ENCODE peak calls at places on chromosomes 5 and 9, in ten cellular contexts. One of them, this sample, is unnamed.

GRCh38 chr9:79111653-79112052 is 460.1 kb upstream of the TLE4 start:
- DNase-seq in fibroblast of pulmonary artery: no peak
- DNase-seq in lower leg skin: no peak
- DNase-seq in fibroblast of the aortic adventitia: no peak
- DNase-seq in omental fat pad: no peak
- DNase-seq in cardiac muscle cell: no peak
- DNase-seq in GM06990: no peak
- DNase-seq in Peyer's patch: no peak
- DNase-seq in AG04450: no peak
- DNase-seq in CD8-positive, alpha-beta T cell: no peak
- DNase-seq in this sample: no peak

GRCh38 chr9:124412228-124412575 is 3.0 kb downstream of the PSMB7 start:
- DNase-seq in fibroblast of pulmonary artery: no peak
- DNase-seq in lower leg skin: no peak
- DNase-seq in fibroblast of the aortic adventitia: no peak
- DNase-seq in omental fat pad: no peak
- DNase-seq in cardiac muscle cell: no peak
- DNase-seq in GM06990: no peak
- DNase-seq in Peyer's patch: no peak
- DNase-seq in AG04450: no peak
- DNase-seq in CD8-positive, alpha-beta T cell: no peak
- DNase-seq in this sample: no peak

GRCh38 chr5:113061851-113062631 is 85.4 kb downstream of the DCP2 start:
- DNase-seq in fibroblast of pulmonary artery: peak; percentile 56
- DNase-seq in lower leg skin: no peak
- DNase-seq in fibroblast of the aortic adventitia: peak; percentile 74
- DNase-seq in omental fat pad: no peak
- DNase-seq in cardiac muscle cell: peak; percentile 73
- DNase-seq in GM06990: no peak
- DNase-seq in Peyer's patch: no peak
- DNase-seq in AG04450: peak; percentile 46
- DNase-seq in CD8-positive, alpha-beta T cell: no peak
- DNase-seq in this sample: no peak

GRCh38 chr5:153122416-153122815 is 368.1 kb upstream of the GRIA1 start:
- DNase-seq in fibroblast of pulmonary artery: no peak
- DNase-seq in lower leg skin: no peak
- DNase-seq in fibroblast of the aortic adventitia: no peak
- DNase-seq in omental fat pad: no peak
- DNase-seq in cardiac muscle cell: no peak
- DNase-seq in GM06990: no peak
- DNase-seq in Peyer's patch: no peak
- DNase-seq in AG04450: no peak
- DNase-seq in CD8-positive, alpha-beta T cell: no peak
- DNase-seq in this sample: no peak

GRCh38 chr5:74641014-74641777 is 668 bp upstream of the ENC1 start:
- DNase-seq in fibroblast of pulmonary artery: peak; percentile 76
- DNase-seq in lower leg skin: peak; percentile 57
- DNase-seq in fibroblast of the aortic adventitia: peak; percentile 71
- DNase-seq in omental fat pad: peak; percentile 42
- DNase-seq in cardiac muscle cell: peak; percentile 80
- DNase-seq in GM06990: peak; percentile 71
- DNase-seq in Peyer's patch: peak; percentile 96
- DNase-seq in AG04450: no peak
- DNase-seq in CD8-positive, alpha-beta T cell: peak; percentile 34
- DNase-seq in this sample: peak; percentile 34

GRCh38 chr9:3857673-3858072 is 331.9 kb upstream of the RFX3 start:
- DNase-seq in fibroblast of pulmonary artery: no peak
- DNase-seq in lower leg skin: no peak
- DNase-seq in fibroblast of the aortic adventitia: peak; percentile 25
- DNase-seq in omental fat pad: no peak
- DNase-seq in cardiac muscle cell: no peak
- DNase-seq in GM06990: no peak
- DNase-seq in Peyer's patch: no peak
- DNase-seq in AG04450: no peak
- DNase-seq in CD8-positive, alpha-beta T cell: no peak
- DNase-seq in this sample: no peak

GRCh38 chr5:79436224-79436623 is 77.7 kb downstream of the HOMER1 start:
- DNase-seq in fibroblast of pulmonary artery: peak; percentile 62
- DNase-seq in lower leg skin: no peak
- DNase-seq in fibroblast of the aortic adventitia: peak; percentile 63
- DNase-seq in omental fat pad: no peak
- DNase-seq in cardiac muscle cell: peak; percentile 72
- DNase-seq in GM06990: no peak
- DNase-seq in Peyer's patch: no peak
- DNase-seq in AG04450: peak; percentile 4
- DNase-seq in CD8-positive, alpha-beta T cell: no peak
- DNase-seq in this sample: no peak

GRCh38 chr5:111551569-111552275 is 39.4 kb upstream of the STARD4 start:
- DNase-seq in fibroblast of pulmonary artery: peak; percentile 45
- DNase-seq in lower leg skin: no peak
- DNase-seq in fibroblast of the aortic adventitia: no peak
- DNase-seq in omental fat pad: no peak
- DNase-seq in cardiac muscle cell: no peak
- DNase-seq in GM06990: no peak
- DNase-seq in Peyer's patch: no peak
- DNase-seq in AG04450: no peak
- DNase-seq in CD8-positive, alpha-beta T cell: no peak
- DNase-seq in this sample: no peak

GRCh38 chr5:159555084-159555483 is 224.8 kb upstream of the IL12B start:
- DNase-seq in fibroblast of pulmonary artery: no peak
- DNase-seq in lower leg skin: no peak
- DNase-seq in fibroblast of the aortic adventitia: no peak
- DNase-seq in omental fat pad: no peak
- DNase-seq in cardiac muscle cell: no peak
- DNase-seq in GM06990: no peak
- DNase-seq in Peyer's patch: no peak
- DNase-seq in AG04450: no peak
- DNase-seq in CD8-positive, alpha-beta T cell: no peak
- DNase-seq in this sample: no peak

GRCh38 chr9:107274953-107275422 is 8.1 kb upstream of the RAD23B start:
- DNase-seq in fibroblast of pulmonary artery: peak; percentile 98
- DNase-seq in lower leg skin: peak; percentile 50
- DNase-seq in fibroblast of the aortic adventitia: peak; percentile 99
- DNase-seq in omental fat pad: no peak
- DNase-seq in cardiac muscle cell: peak; percentile 97
- DNase-seq in GM06990: no peak
- DNase-seq in Peyer's patch: no peak
- DNase-seq in AG04450: peak; percentile 95
- DNase-seq in CD8-positive, alpha-beta T cell: no peak
- DNase-seq in this sample: no peak

GRCh38 chr5:2995035-2995434 is 243.6 kb upstream of the IRX2 start:
- DNase-seq in fibroblast of pulmonary artery: no peak
- DNase-seq in lower leg skin: no peak
- DNase-seq in fibroblast of the aortic adventitia: no peak
- DNase-seq in omental fat pad: no peak
- DNase-seq in cardiac muscle cell: no peak
- DNase-seq in GM06990: no peak
- DNase-seq in Peyer's patch: no peak
- DNase-seq in AG04450: no peak
- DNase-seq in CD8-positive, alpha-beta T cell: no peak
- DNase-seq in this sample: no peak

GRCh38 chr9:127915801-127916664 is 808 bp downstream of the ST6GALNAC4 start:
- DNase-seq in fibroblast of pulmonary artery: no peak
- DNase-seq in lower leg skin: no peak
- DNase-seq in fibroblast of the aortic adventitia: no peak
- DNase-seq in omental fat pad: no peak
- DNase-seq in cardiac muscle cell: no peak
- DNase-seq in GM06990: peak; percentile 78
- DNase-seq in Peyer's patch: no peak
- DNase-seq in AG04450: no peak
- DNase-seq in CD8-positive, alpha-beta T cell: no peak
- DNase-seq in this sample: no peak

GRCh38 chr9:112042244-112042638 is 132.9 kb downstream of the SUSD1 start:
- DNase-seq in fibroblast of pulmonary artery: no peak
- DNase-seq in lower leg skin: no peak
- DNase-seq in fibroblast of the aortic adventitia: no peak
- DNase-seq in omental fat pad: no peak
- DNase-seq in cardiac muscle cell: no peak
- DNase-seq in GM06990: no peak
- DNase-seq in Peyer's patch: no peak
- DNase-seq in AG04450: no peak
- DNase-seq in CD8-positive, alpha-beta T cell: no peak
- DNase-seq in this sample: no peak

GRCh38 chr9:97109194-97109811 is 70.4 kb upstream of the CTSV start:
- DNase-seq in fibroblast of pulmonary artery: peak; percentile 70
- DNase-seq in lower leg skin: no peak
- DNase-seq in fibroblast of the aortic adventitia: peak; percentile 37
- DNase-seq in omental fat pad: no peak
- DNase-seq in cardiac muscle cell: peak; percentile 71
- DNase-seq in GM06990: peak; percentile 7
- DNase-seq in Peyer's patch: no peak
- DNase-seq in AG04450: no peak
- DNase-seq in CD8-positive, alpha-beta T cell: peak; percentile 22
- DNase-seq in this sample: peak; percentile 48

GRCh38 chr5:16454686-16455085 is 10.9 kb downstream of the ZNF622 start:
- DNase-seq in fibroblast of pulmonary artery: no peak
- DNase-seq in lower leg skin: no peak
- DNase-seq in fibroblast of the aortic adventitia: no peak
- DNase-seq in omental fat pad: no peak
- DNase-seq in cardiac muscle cell: no peak
- DNase-seq in GM06990: no peak
- DNase-seq in Peyer's patch: no peak
- DNase-seq in AG04450: no peak
- DNase-seq in CD8-positive, alpha-beta T cell: no peak
- DNase-seq in this sample: no peak

GRCh38 chr5:16455670-16456069 is 9.9 kb downstream of the ZNF622 start:
- DNase-seq in fibroblast of pulmonary artery: no peak
- DNase-seq in lower leg skin: no peak
- DNase-seq in fibroblast of the aortic adventitia: no peak
- DNase-seq in omental fat pad: no peak
- DNase-seq in cardiac muscle cell: peak; percentile 6
- DNase-seq in GM06990: no peak
- DNase-seq in Peyer's patch: no peak
- DNase-seq in AG04450: no peak
- DNase-seq in CD8-positive, alpha-beta T cell: no peak
- DNase-seq in this sample: no peak

GRCh38 chr5:16456103-16456832 is 9.3 kb downstream of the ZNF622 start:
- DNase-seq in fibroblast of pulmonary artery: peak; percentile 90
- DNase-seq in lower leg skin: peak; percentile 33
- DNase-seq in fibroblast of the aortic adventitia: peak; percentile 88
- DNase-seq in omental fat pad: no peak
- DNase-seq in cardiac muscle cell: peak; percentile 87
- DNase-seq in GM06990: peak; percentile 34
- DNase-seq in Peyer's patch: no peak
- DNase-seq in AG04450: peak; percentile 36
- DNase-seq in CD8-positive, alpha-beta T cell: no peak
- DNase-seq in this sample: peak; percentile 55

GRCh38 chr5:16450163-16450562 is 15.4 kb downstream of the ZNF622 start:
- DNase-seq in fibroblast of pulmonary artery: no peak
- DNase-seq in lower leg skin: no peak
- DNase-seq in fibroblast of the aortic adventitia: no peak
- DNase-seq in omental fat pad: no peak
- DNase-seq in cardiac muscle cell: no peak
- DNase-seq in GM06990: no peak
- DNase-seq in Peyer's patch: no peak
- DNase-seq in AG04450: no peak
- DNase-seq in CD8-positive, alpha-beta T cell: no peak
- DNase-seq in this sample: no peak

DNA sequence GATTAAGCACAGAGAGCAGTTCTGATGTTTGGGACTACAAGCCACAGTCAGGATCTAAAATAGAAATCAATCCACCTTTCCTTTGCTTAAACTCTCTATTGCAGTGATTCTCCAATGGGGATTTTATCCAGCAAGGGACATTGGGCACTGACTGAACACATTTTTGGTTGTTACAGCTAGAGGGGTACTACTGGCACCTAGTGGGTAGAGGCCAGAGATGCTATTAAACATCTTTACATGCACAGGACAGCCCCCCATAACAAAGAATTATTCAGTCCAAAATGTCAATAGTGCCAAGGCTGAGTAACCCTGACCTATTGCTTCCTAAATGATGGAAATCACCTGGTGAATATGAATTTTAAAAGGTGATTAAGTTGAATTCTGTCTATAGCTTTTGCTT is 12.0 kb downstream of the ZNF622 start:
- DNase-seq in fibroblast of pulmonary artery: no peak
- DNase-seq in lower leg skin: no peak
- DNase-seq in fibroblast of the aortic adventitia: no peak
- DNase-seq in omental fat pad: no peak
- DNase-seq in cardiac muscle cell: no peak
- DNase-seq in GM06990: no peak
- DNase-seq in Peyer's patch: no peak
- DNase-seq in AG04450: no peak
- DNase-seq in CD8-positive, alpha-beta T cell: no peak
- DNase-seq in this sample: no peak
- TF ChIP-seq CTCF in fibroblast of pulmonary artery: no peak
- TF ChIP-seq CTCF in lower leg skin: no peak
- TF ChIP-seq CTCF in fibroblast of the aortic adventitia: no peak
- TF ChIP-seq CTCF in omental fat pad: no peak
- TF ChIP-seq CTCF in cardiac muscle cell: no peak
- TF ChIP-seq CTCF in GM06990: no peak
- TF ChIP-seq CTCF in Peyer's patch: no peak
- TF ChIP-seq CTCF in AG04450: no peak
- TF ChIP-seq CTCF in CD8-positive, alpha-beta T cell: no peak
- TF ChIP-seq CTCF in this sample: no peak

DNA sequence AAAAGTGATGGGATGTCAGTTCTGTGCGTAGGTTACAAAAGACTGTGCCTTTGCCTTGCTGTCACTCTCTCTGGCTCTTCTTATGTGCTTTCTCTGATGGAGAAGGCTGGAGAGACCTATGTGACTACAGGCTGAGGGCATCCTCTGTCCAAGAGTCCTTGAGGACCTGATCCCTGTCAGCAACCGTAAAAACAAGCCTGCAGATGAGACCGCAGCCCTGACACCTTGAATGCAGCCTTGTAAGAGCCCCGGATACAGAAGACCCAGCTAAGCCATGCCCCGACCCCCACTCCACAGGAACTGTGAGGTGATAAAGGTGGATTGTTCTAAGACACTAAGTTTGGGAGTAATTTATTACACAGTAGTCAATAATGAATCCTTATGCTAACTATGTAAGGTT is 32.6 kb upstream of the FRRS1L start:
- DNase-seq in fibroblast of pulmonary artery: no peak
- DNase-seq in lower leg skin: no peak
- DNase-seq in fibroblast of the aortic adventitia: no peak
- DNase-seq in omental fat pad: no peak
- DNase-seq in cardiac muscle cell: no peak
- DNase-seq in GM06990: no peak
- DNase-seq in Peyer's patch: no peak
- DNase-seq in AG04450: no peak
- DNase-seq in CD8-positive, alpha-beta T cell: no peak
- DNase-seq in this sample: no peak
- TF ChIP-seq CTCF in fibroblast of pulmonary artery: no peak
- TF ChIP-seq CTCF in lower leg skin: no peak
- TF ChIP-seq CTCF in fibroblast of the aortic adventitia: no peak
- TF ChIP-seq CTCF in omental fat pad: no peak
- TF ChIP-seq CTCF in cardiac muscle cell: no peak
- TF ChIP-seq CTCF in GM06990: no peak
- TF ChIP-seq CTCF in Peyer's patch: no peak
- TF ChIP-seq CTCF in AG04450: no peak
- TF ChIP-seq CTCF in CD8-positive, alpha-beta T cell: no peak
- TF ChIP-seq CTCF in this sample: no peak

GRCh38 chr5:151675956-151676712 is 10.6 kb downstream of the SPARC start:
- DNase-seq in fibroblast of pulmonary artery: no peak
- DNase-seq in lower leg skin: no peak
- DNase-seq in fibroblast of the aortic adventitia: peak; percentile 51
- DNase-seq in omental fat pad: no peak
- DNase-seq in cardiac muscle cell: no peak
- DNase-seq in GM06990: no peak
- DNase-seq in Peyer's patch: no peak
- DNase-seq in AG04450: no peak
- DNase-seq in CD8-positive, alpha-beta T cell: no peak
- DNase-seq in this sample: no peak
- TF ChIP-seq CTCF in fibroblast of pulmonary artery: no peak
- TF ChIP-seq CTCF in lower leg skin: no peak
- TF ChIP-seq CTCF in fibroblast of the aortic adventitia: no peak
- TF ChIP-seq CTCF in omental fat pad: no peak
- TF ChIP-seq CTCF in cardiac muscle cell: no peak
- TF ChIP-seq CTCF in GM06990: no peak
- TF ChIP-seq CTCF in Peyer's patch: no peak
- TF ChIP-seq CTCF in AG04450: peak; percentile 14
- TF ChIP-seq CTCF in CD8-positive, alpha-beta T cell: no peak
- TF ChIP-seq CTCF in this sample: no peak

GRCh38 chr5:151155777-151156731 is 1.5 kb downstream of the ANXA6 start:
- DNase-seq in fibroblast of pulmonary artery: peak; percentile 71
- DNase-seq in lower leg skin: no peak
- DNase-seq in fibroblast of the aortic adventitia: peak; percentile 65
- DNase-seq in omental fat pad: no peak
- DNase-seq in cardiac muscle cell: peak; percentile 78
- DNase-seq in GM06990: peak; percentile 40
- DNase-seq in Peyer's patch: no peak
- DNase-seq in AG04450: no peak
- DNase-seq in CD8-positive, alpha-beta T cell: no peak
- DNase-seq in this sample: peak; percentile 51
- TF ChIP-seq CTCF in fibroblast of pulmonary artery: no peak
- TF ChIP-seq CTCF in lower leg skin: no peak
- TF ChIP-seq CTCF in fibroblast of the aortic adventitia: no peak
- TF ChIP-seq CTCF in omental fat pad: no peak
- TF ChIP-seq CTCF in cardiac muscle cell: no peak
- TF ChIP-seq CTCF in GM06990: no peak
- TF ChIP-seq CTCF in Peyer's patch: no peak
- TF ChIP-seq CTCF in AG04450: no peak
- TF ChIP-seq CTCF in CD8-positive, alpha-beta T cell: no peak
- TF ChIP-seq CTCF in this sample: no peak

This sample was measured in GM20000.